ENCODE peak calls at places on chromosomes 6 and 20, in eight cellular contexts. One of them, this sample, is unnamed.

GRCh38 chr20:47318027-47318595 is 38.4 kb downstream of the ZMYND8 start:
- DNase-seq in neuronal stem cell: no peak
- DNase-seq in heart left ventricle: peak; percentile 32
- DNase-seq in thoracic aorta: no peak
- DNase-seq in heart right ventricle: no peak
- DNase-seq in adrenal gland: no peak
- DNase-seq in cardiac muscle cell: no peak
- DNase-seq in IMR-90: peak; percentile 65
- DNase-seq in this sample: no peak

GRCh38 chr6:38656896-38657295 is 17.2 kb upstream of the BTBD9 start:
- DNase-seq in neuronal stem cell: no peak
- DNase-seq in heart left ventricle: no peak
- DNase-seq in thoracic aorta: no peak
- DNase-seq in heart right ventricle: no peak
- DNase-seq in adrenal gland: no peak
- DNase-seq in cardiac muscle cell: no peak
- DNase-seq in IMR-90: no peak
- DNase-seq in this sample: no peak

GRCh38 chr6:163466839-163467390 is 52.4 kb downstream of the QKI start:
- DNase-seq in neuronal stem cell: no peak
- DNase-seq in heart left ventricle: no peak
- DNase-seq in thoracic aorta: no peak
- DNase-seq in heart right ventricle: no peak
- DNase-seq in adrenal gland: no peak
- DNase-seq in cardiac muscle cell: no peak
- DNase-seq in IMR-90: no peak
- DNase-seq in this sample: no peak

GRCh38 chr20:19495905-19496703 is 262.0 kb upstream of the RIN2 start:
- DNase-seq in neuronal stem cell: no peak
- DNase-seq in heart left ventricle: no peak
- DNase-seq in thoracic aorta: no peak
- DNase-seq in heart right ventricle: no peak
- DNase-seq in adrenal gland: no peak
- DNase-seq in cardiac muscle cell: no peak
- DNase-seq in IMR-90: no peak
- DNase-seq in this sample: no peak

GRCh38 chr20:18057106-18057993 is at the start of gene OVOL2:
- DNase-seq in neuronal stem cell: no peak
- DNase-seq in heart left ventricle: no peak
- DNase-seq in thoracic aorta: no peak
- DNase-seq in heart right ventricle: no peak
- DNase-seq in adrenal gland: no peak
- DNase-seq in cardiac muscle cell: no peak
- DNase-seq in IMR-90: no peak
- DNase-seq in this sample: no peak

GRCh38 chr20:1331101-1331500 is 2.2 kb upstream of the SDCBP2 start:
- DNase-seq in neuronal stem cell: no peak
- DNase-seq in heart left ventricle: no peak
- DNase-seq in thoracic aorta: no peak
- DNase-seq in heart right ventricle: no peak
- DNase-seq in adrenal gland: no peak
- DNase-seq in cardiac muscle cell: no peak
- DNase-seq in IMR-90: no peak
- DNase-seq in this sample: no peak

GRCh38 chr6:105097288-105097687 is 82.5 kb downstream of the POPDC3 start:
- DNase-seq in neuronal stem cell: no peak
- DNase-seq in heart left ventricle: no peak
- DNase-seq in thoracic aorta: no peak
- DNase-seq in heart right ventricle: no peak
- DNase-seq in adrenal gland: no peak
- DNase-seq in cardiac muscle cell: no peak
- DNase-seq in IMR-90: no peak
- DNase-seq in this sample: no peak

GRCh38 chr6:148700047-148700712 is 46.6 kb upstream of the UST start:
- DNase-seq in neuronal stem cell: no peak
- DNase-seq in heart left ventricle: no peak
- DNase-seq in thoracic aorta: no peak
- DNase-seq in heart right ventricle: no peak
- DNase-seq in adrenal gland: no peak
- DNase-seq in cardiac muscle cell: peak; percentile 55
- DNase-seq in IMR-90: peak; percentile 41
- DNase-seq in this sample: no peak

GRCh38 chr20:8320306-8320705 is 188.2 kb downstream of the PLCB1 start:
- DNase-seq in neuronal stem cell: no peak
- DNase-seq in heart left ventricle: no peak
- DNase-seq in thoracic aorta: no peak
- DNase-seq in heart right ventricle: no peak
- DNase-seq in adrenal gland: no peak
- DNase-seq in cardiac muscle cell: no peak
- DNase-seq in IMR-90: no peak
- DNase-seq in this sample: no peak

GRCh38 chr6:108655840-108656650 is 95.3 kb downstream of the FOXO3 start:
- DNase-seq in neuronal stem cell: no peak
- DNase-seq in heart left ventricle: no peak
- DNase-seq in thoracic aorta: no peak
- DNase-seq in heart right ventricle: no peak
- DNase-seq in adrenal gland: no peak
- DNase-seq in cardiac muscle cell: peak; percentile 90
- DNase-seq in IMR-90: peak; percentile 90
- DNase-seq in this sample: peak; percentile 80

GRCh38 chr6:114194362-114195343 is 148.2 kb downstream of the HS3ST5 start:
- DNase-seq in neuronal stem cell: no peak
- DNase-seq in heart left ventricle: peak; percentile 34
- DNase-seq in thoracic aorta: no peak
- DNase-seq in heart right ventricle: no peak
- DNase-seq in adrenal gland: no peak
- DNase-seq in cardiac muscle cell: peak; percentile 79
- DNase-seq in IMR-90: peak; percentile 0
- DNase-seq in this sample: peak; percentile 23

GRCh38 chr6:14661188-14661587 is 543.6 kb downstream of the CD83 start:
- DNase-seq in neuronal stem cell: no peak
- DNase-seq in heart left ventricle: no peak
- DNase-seq in thoracic aorta: no peak
- DNase-seq in heart right ventricle: no peak
- DNase-seq in adrenal gland: no peak
- DNase-seq in cardiac muscle cell: no peak
- DNase-seq in IMR-90: peak; percentile 89
- DNase-seq in this sample: no peak

GRCh38 chr20:38109657-38110524 is 55.2 kb downstream of the TGM2 start:
- DNase-seq in neuronal stem cell: no peak
- DNase-seq in heart left ventricle: peak; percentile 92
- DNase-seq in thoracic aorta: peak; percentile 77
- DNase-seq in heart right ventricle: peak; percentile 61
- DNase-seq in adrenal gland: peak; percentile 84
- DNase-seq in cardiac muscle cell: peak; percentile 98
- DNase-seq in IMR-90: peak; percentile 79
- DNase-seq in this sample: peak; percentile 85

GRCh38 chr6:14273196-14273595 is 155.6 kb downstream of the CD83 start:
- DNase-seq in neuronal stem cell: no peak
- DNase-seq in heart left ventricle: no peak
- DNase-seq in thoracic aorta: no peak
- DNase-seq in heart right ventricle: no peak
- DNase-seq in adrenal gland: no peak
- DNase-seq in cardiac muscle cell: no peak
- DNase-seq in IMR-90: no peak
- DNase-seq in this sample: no peak

DNA sequence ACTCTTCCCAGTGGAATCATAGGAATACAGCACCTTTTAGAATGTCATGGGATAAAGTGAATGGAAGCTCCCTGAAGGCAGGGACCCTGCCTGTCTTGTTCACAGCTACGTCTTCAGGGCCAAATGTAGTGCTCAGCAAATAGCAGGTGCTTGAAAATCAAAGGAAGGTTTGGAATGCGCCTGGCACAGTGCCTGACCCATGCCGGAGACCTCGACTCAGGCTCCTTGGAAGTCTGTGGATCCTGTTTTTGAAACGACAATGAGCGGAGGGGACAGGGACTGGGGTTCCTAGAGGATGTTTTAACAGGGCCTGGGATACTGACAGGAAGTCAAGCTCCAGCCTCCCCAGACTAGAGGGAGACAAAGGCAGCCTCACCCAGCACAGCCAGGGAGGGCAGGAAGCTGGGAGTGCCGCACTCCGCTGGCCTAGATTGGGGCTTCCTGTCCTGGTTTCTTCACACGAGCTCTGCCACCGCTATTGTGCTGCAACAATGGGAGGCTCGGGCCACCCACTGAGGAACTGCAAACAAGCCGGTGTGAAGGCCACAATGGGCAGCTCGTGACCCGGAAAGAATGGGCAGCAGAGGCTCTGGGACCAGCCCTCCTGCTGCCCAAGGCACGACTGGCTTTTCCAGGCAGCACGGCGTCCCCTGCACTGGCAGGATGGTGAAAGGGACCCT is 76.7 kb downstream of the PREX1 start:
- DNase-seq in neuronal stem cell: peak; percentile 92
- DNase-seq in heart left ventricle: peak; percentile 75
- DNase-seq in thoracic aorta: no peak
- DNase-seq in heart right ventricle: peak; percentile 66
- DNase-seq in adrenal gland: peak; percentile 49
- DNase-seq in cardiac muscle cell: peak; percentile 69
- DNase-seq in IMR-90: no peak
- DNase-seq in this sample: peak; percentile 50
- H3K4me1 ChIP-seq in neuronal stem cell: peaks cover 14% of the 10 kb centered on the region
- H3K4me1 ChIP-seq in heart left ventricle: no peaks in the 10 kb centered on the region
- H3K4me1 ChIP-seq in thoracic aorta: peaks cover under 1% of the 10 kb centered on the region
- H3K4me1 ChIP-seq in heart right ventricle: no peaks in the 10 kb centered on the region
- H3K4me1 ChIP-seq in adrenal gland: peaks cover 10% of the 10 kb centered on the region
- H3K4me1 ChIP-seq in cardiac muscle cell: no peaks in the 10 kb centered on the region
- H3K4me1 ChIP-seq in IMR-90: no peaks in the 10 kb centered on the region
- H3K4me1 ChIP-seq in this sample: peaks cover 12% of the 10 kb centered on the region

GRCh38 chr20:9789136-9789535 is 49.7 kb downstream of the PAK5 start:
- DNase-seq in neuronal stem cell: no peak
- DNase-seq in heart left ventricle: no peak
- DNase-seq in thoracic aorta: no peak
- DNase-seq in heart right ventricle: no peak
- DNase-seq in adrenal gland: no peak
- DNase-seq in cardiac muscle cell: no peak
- DNase-seq in IMR-90: no peak
- DNase-seq in this sample: no peak
- H3K27ac ChIP-seq in neuronal stem cell: no peak overlapping the region
- H3K27ac ChIP-seq in heart left ventricle: no peak overlapping the region
- H3K27ac ChIP-seq in thoracic aorta: no peak overlapping the region
- H3K27ac ChIP-seq in heart right ventricle: no peak overlapping the region
- H3K27ac ChIP-seq in adrenal gland: no peak overlapping the region
- H3K27ac ChIP-seq in cardiac muscle cell: no peak overlapping the region
- H3K27ac ChIP-seq in IMR-90: no peak overlapping the region
- H3K27ac ChIP-seq in this sample: no peak overlapping the region

DNA sequence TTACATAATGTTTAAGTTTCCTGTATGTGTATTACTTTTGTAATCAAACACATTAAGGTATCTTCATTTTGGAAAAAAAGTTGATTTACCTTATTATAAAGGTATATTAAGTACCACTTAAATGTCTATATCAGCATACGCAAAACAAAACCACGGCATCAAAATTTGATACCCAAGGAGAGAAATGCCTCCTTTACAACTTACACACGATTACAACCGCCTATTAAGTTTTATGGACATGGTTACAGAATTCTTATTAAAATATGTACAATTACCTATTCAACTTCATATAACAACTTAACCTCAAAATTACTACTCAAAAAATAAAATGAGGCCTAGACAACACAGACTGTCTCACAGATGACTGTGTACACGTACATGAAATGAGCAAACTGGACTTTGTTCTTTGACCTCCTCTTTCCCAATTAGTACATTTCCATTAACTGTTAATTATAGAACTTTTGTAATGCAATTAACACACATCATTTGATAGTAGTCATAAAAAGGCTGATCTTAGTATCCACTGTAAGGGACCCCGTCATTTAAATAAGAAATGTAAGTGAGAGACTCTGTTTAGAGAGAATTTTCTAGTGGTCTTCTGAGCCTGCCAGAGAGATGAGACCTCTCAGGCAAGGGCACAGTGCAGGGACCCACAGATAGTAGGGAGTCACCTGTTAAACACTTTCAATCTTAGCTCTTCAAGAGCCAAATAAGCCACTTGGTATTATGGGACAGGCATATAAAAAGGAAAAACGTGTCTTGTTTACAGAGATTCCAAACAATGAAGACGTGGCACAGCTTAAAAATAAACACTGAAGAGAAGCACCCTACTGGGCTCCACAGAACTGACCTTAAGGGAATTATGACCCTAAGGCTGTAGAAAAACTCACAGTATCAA is 2.4 kb downstream of the DIDO1 start:
- DNase-seq in neuronal stem cell: no peak
- DNase-seq in heart left ventricle: no peak
- DNase-seq in thoracic aorta: no peak
- DNase-seq in heart right ventricle: no peak
- DNase-seq in adrenal gland: no peak
- DNase-seq in cardiac muscle cell: no peak
- DNase-seq in IMR-90: no peak
- DNase-seq in this sample: no peak
- H3K4me3 ChIP-seq in neuronal stem cell: no peak overlapping the region
- H3K4me3 ChIP-seq in heart left ventricle: peak overlapping the region; percentile 95
- H3K4me3 ChIP-seq in thoracic aorta: peak overlapping the region; percentile 97
- H3K4me3 ChIP-seq in heart right ventricle: peak overlapping the region; percentile 91
- H3K4me3 ChIP-seq in adrenal gland: no peak overlapping the region
- H3K4me3 ChIP-seq in cardiac muscle cell: no peak overlapping the region
- H3K4me3 ChIP-seq in IMR-90: peak overlapping the region; percentile 99
- H3K4me3 ChIP-seq in this sample: no peak overlapping the region

DNA sequence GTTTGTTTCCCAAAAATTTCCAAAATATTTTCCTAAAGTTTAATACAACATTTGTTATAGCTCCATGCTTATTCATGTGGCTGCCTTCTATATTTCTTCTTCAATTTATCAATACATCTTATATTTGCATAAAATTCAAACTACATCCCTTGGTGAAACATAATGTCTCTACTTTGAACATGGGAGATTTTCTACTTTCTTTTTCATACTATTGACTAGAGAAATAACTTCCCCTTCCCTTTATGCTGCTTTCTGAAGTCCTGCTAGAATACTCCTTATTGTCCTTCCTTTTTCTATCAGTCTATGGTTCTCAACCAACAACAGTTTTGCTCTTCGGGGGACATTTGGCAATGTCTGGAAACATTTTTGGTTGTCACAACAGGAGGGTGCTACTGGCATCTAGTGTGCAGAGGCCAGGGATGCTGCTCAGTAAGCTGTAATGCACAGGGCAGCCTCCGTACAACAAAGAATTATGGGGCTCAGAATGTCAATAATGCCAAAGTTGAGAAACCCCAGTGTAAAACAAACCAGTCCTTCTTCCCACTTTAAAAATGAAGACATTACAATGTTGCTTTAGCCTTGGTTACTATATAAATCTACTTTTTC is 29.9 kb downstream of the MKKS start:
- DNase-seq in neuronal stem cell: no peak
- DNase-seq in heart left ventricle: no peak
- DNase-seq in thoracic aorta: no peak
- DNase-seq in heart right ventricle: no peak
- DNase-seq in adrenal gland: no peak
- DNase-seq in cardiac muscle cell: no peak
- DNase-seq in IMR-90: no peak
- DNase-seq in this sample: no peak
- H3K4me1 ChIP-seq in neuronal stem cell: no peaks in the 10 kb centered on the region
- H3K4me1 ChIP-seq in heart left ventricle: no peaks in the 10 kb centered on the region
- H3K4me1 ChIP-seq in thoracic aorta: no peaks in the 10 kb centered on the region
- H3K4me1 ChIP-seq in heart right ventricle: no peaks in the 10 kb centered on the region
- H3K4me1 ChIP-seq in adrenal gland: no peaks in the 10 kb centered on the region
- H3K4me1 ChIP-seq in cardiac muscle cell: no peaks in the 10 kb centered on the region
- H3K4me1 ChIP-seq in IMR-90: no peaks in the 10 kb centered on the region
- H3K4me1 ChIP-seq in this sample: no peaks in the 10 kb centered on the region